ENCODE peak calls at places on chromosomes 7 and 10, in ten cellular contexts. L is transverse colon, D is HCT116, P is esophagus squamous epithelium, M is ovary, F is IMR-90, V is heart left ventricle, X is H54, G is GM12891, K is prostate gland. A is an unnamed sample.

GRCh38 chr10:103676851-103677417 is 178.4 kb downstream of the SH3PXD2A start:
- DNase-seq in L (no peak), D (no peak), P (no peak), M (no peak), F (peak), V (peak), X (no peak), G (no peak), K (no peak), A (no peak)

GRCh38 chr10:100875484-100876166 is 37.1 kb upstream of the SLF2 start:
- DNase-seq in L (no peak), D (no peak), P (no peak), M (no peak), F (no peak), V (no peak), X (no peak), G (no peak), K (no peak), A (no peak)

GRCh38 chr7:43658718-43659548 is 70.4 kb downstream of the COA1 start:
- DNase-seq in L (no peak), D (no peak), P (no peak), M (no peak), F (peak), V (no peak), X (no peak), G (no peak), K (no peak), A (no peak)

GRCh38 chr7:99607548-99607947 is 9.2 kb upstream of the ZSCAN25 start:
- DNase-seq in L (no peak), D (no peak), P (no peak), M (no peak), F (no peak), V (no peak), X (no peak), G (no peak), K (no peak), A (no peak)

GRCh38 chr7:88307412-88307811 is 718 bp upstream of the STEAP4 start:
- DNase-seq in L (no peak), D (no peak), P (no peak), M (no peak), F (no peak), V (no peak), X (no peak), G (no peak), K (no peak), A (no peak)

GRCh38 chr7:47719675-47720074 is 137.8 kb upstream of the TNS3 start:
- DNase-seq in L (no peak), D (no peak), P (no peak), M (no peak), F (no peak), V (no peak), X (no peak), G (no peak), K (no peak), A (no peak)

GRCh38 chr10:71756441-71757191 is 16.7 kb downstream of the VSIR start:
- DNase-seq in L (no peak), D (no peak), P (no peak), M (no peak), F (no peak), V (no peak), X (no peak), G (no peak), K (no peak), A (no peak)

GRCh38 chr10:81013771-81014170 is 476.1 kb downstream of the SH2D4B start:
- DNase-seq in L (no peak), D (no peak), P (no peak), M (no peak), F (no peak), V (no peak), X (no peak), G (no peak), K (peak), A (no peak)

GRCh38 chr7:6290345-6290744 is 17.9 kb upstream of the CYTH3 start:
- DNase-seq in L (no peak), D (no peak), P (no peak), M (no peak), F (peak), V (no peak), X (no peak), G (no peak), K (no peak), A (no peak)

GRCh38 chr10:10432306-10433035 is 585.2 kb upstream of the CELF2 start:
- DNase-seq in L (no peak), D (no peak), P (no peak), M (no peak), F (peak), V (no peak), X (no peak), G (no peak), K (no peak), A (no peak)

GRCh38 chr7:66315192-66315591 is 110.1 kb downstream of the TPST1 start:
- DNase-seq in L (no peak), D (no peak), P (no peak), M (no peak), F (no peak), V (no peak), X (no peak), G (no peak), K (no peak), A (no peak)

GRCh38 chr7:47724335-47724982 is 142.5 kb upstream of the TNS3 start:
- DNase-seq in L (no peak), D (no peak), P (no peak), M (no peak), F (peak), V (peak), X (peak), G (no peak), K (no peak), A (no peak)

GRCh38 chr7:148701414-148701813 is 2.7 kb downstream of the CUL1 start:
- DNase-seq in L (no peak), D (no peak), P (no peak), M (no peak), F (peak), V (no peak), X (no peak), G (no peak), K (no peak), A (no peak)

GRCh38 chr7:29607259-29607658 is 43.6 kb downstream of the PRR15 start:
- DNase-seq in L (no peak), D (no peak), P (no peak), M (no peak), F (no peak), V (no peak), X (no peak), G (no peak), K (no peak), A (no peak)

GRCh38 chr10:109695988-109696387 is 227.3 kb downstream of the XPNPEP1 start:
- DNase-seq in L (no peak), D (no peak), P (no peak), M (no peak), F (no peak), V (no peak), X (no peak), G (no peak), K (no peak), A (no peak)

GRCh38 chr10:109698888-109699685 is 224.2 kb downstream of the XPNPEP1 start:
- DNase-seq in L (no peak), D (no peak), P (no peak), M (no peak), F (no peak), V (no peak), X (no peak), G (no peak), K (no peak), A (no peak)

GRCh38 chr10:109696462-109696861 is 226.8 kb downstream of the XPNPEP1 start:
- DNase-seq in L (no peak), D (no peak), P (no peak), M (no peak), F (no peak), V (no peak), X (no peak), G (no peak), K (no peak), A (no peak)

GRCh38 chr10:109698121-109698520 is 225.2 kb downstream of the XPNPEP1 start:
- DNase-seq in L (no peak), D (no peak), P (no peak), M (no peak), F (no peak), V (no peak), X (no peak), G (no peak), K (no peak), A (no peak)

DNA sequence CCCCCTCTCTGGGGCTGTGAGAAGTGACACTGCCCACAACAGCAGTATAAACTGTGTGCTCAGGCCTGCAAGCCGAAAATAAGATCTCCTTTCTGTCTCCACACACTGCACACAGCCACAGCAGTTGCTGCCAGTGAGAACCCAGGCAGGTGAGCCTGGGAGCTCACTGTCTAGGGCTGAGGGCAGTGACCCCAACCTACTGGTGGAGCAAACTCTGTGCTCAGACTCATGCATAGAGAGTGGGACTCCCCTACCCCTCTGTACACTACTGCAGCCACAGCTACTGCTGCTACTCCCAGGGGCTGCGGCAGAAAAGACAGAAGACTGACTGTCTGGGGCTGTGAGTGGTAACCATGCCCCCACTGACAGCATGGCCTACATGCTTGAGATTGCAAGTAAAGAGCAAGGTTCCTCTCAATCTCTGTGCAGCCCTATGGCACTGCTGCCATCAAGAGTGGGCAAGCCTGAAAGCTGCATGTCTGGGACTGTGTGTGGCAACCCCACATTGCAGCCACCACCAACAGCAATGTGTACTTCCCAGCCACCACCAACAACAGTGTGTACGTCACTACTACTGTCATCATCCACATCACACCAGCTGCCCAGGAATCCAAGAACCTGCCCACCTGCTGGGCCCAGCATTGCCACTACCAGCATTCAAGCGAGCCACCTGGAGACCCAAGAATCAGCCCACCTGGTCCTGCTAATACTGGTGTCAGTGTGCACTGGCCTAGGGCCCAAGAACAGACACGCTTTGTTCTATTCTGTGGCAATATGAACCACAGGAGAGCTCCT is 226.1 kb downstream of the XPNPEP1 start:
- DNase-seq in L (no peak), D (no peak), P (no peak), M (no peak), F (no peak), V (no peak), X (no peak), G (no peak), K (no peak), A (no peak)
- TF ChIP-seq POLR2A in L (no peak), D (no peak), P (no peak), M (no peak), F (no peak), V (no peak), X (no peak), G (no peak), K (no peak), A (no peak)

DNA sequence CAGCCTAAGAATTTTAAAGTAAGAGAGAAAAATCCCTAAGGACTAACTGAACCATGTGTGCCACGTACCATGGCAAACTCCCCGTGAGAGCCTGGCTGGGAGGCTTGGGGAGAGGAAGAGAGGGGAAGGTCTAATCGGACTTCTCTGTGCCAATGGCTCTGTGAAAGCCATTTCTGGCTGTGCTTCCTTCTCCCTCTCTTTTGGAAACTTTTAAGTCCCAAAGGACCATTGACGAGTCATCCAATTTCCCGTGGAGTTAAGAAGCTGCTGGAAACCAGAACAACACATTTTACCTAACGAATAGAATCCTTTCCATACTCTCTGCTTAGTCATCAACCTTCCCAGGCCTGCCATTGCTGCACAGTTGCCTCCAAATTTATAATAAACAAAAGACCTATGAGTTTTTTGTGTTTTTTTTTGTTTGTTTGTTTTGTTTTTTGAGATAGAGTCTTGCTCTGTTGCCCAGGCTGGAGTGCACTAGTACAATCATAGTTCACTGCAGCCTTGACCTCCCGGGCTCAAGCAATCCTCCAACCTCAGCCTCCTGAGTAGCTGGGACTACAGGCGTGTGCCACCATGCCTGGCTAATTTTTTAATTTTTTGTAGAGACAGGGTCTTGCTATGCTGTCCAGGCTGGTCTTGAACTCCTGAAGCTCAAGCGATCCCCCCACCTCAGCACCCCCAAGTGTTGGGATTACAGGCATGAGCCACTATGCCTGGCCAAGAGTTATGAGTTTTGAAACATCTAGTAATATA is 13.2 kb downstream of the LAMB1 start:
- DNase-seq in L (no peak), D (no peak), P (no peak), M (no peak), F (peak), V (peak), X (no peak), G (no peak), K (no peak), A (no peak)
- TF ChIP-seq POLR2A in L (no peak), D (no peak), P (no peak), M (no peak), F (no peak), V (no peak), X (no peak), G (no peak), K (no peak), A (no peak)

GRCh38 chr7:25515876-25516275 is 287.6 kb upstream of the NPVF start:
- DNase-seq in L (no peak), D (no peak), P (no peak), M (no peak), F (no peak), V (no peak), X (no peak), G (no peak), K (no peak), A (no peak)
- TF ChIP-seq POLR2A in L (no peak), D (no peak), P (no peak), M (no peak), F (no peak), V (no peak), X (no peak), G (no peak), K (no peak), A (no peak)

GRCh38 chr10:112966191-112966855 is 16.3 kb downstream of the TCF7L2 start:
- DNase-seq in L (no peak), D (no peak), P (no peak), M (no peak), F (no peak), V (no peak), X (no peak), G (no peak), K (no peak), A (no peak)
- TF ChIP-seq POLR2A in L (no peak), D (no peak), P (no peak), M (no peak), F (no peak), V (no peak), X (no peak), G (no peak), K (no peak), A (no peak)

GRCh38 chr7:27095897-27096755 is at the start of gene HOXA1:
- DNase-seq in L (peak), D (peak), P (peak), M (peak), F (peak), V (peak), X (peak), G (peak), K (peak), A (peak)
- TF ChIP-seq POLR2A in L (peak), D (no peak), P (peak), M (no peak), F (peak), V (peak), X (peak), G (no peak), K (peak), A (peak)